ENCODE peak calls at places on chromosomes 7 and 10, in nine cellular contexts. Z is T-cell; R is cardiac muscle cell; G is HEK293T; P is HepG2; H is activated CD4-positive, alpha-beta T cell treated with anti-CD3 and anti-CD28 coated beads, Interleukin-2, amount 50 U/mL, for 1 hour; W is astrocyte; N is MCF 10A; U is activated T-helper 1 cell treated with anti-CD3 and anti-CD28 coated beads, Interleukin-2, amount 50 U/mL, for 16 hours. I is an unnamed sample.

GRCh38 chr7:116173051-116174028 is 37.0 kb upstream of the TES start:
- DNase-seq in G (peak), P (peak), H (no peak), Z (no peak), U (no peak), R (peak), W (peak), N (peak), I (peak)

GRCh38 chr7:96224682-96225081 is 97.2 kb downstream of the SLC25A13 start:
- DNase-seq in U (no peak), N (peak), P (peak), Z (no peak), G (peak), H (no peak), W (no peak), R (peak), I (no peak)

GRCh38 chr10:111295788-111296187 is 219.0 kb downstream of the ADRA2A start:
- DNase-seq in R (no peak), N (no peak), W (no peak), Z (no peak), P (no peak), H (no peak), U (no peak), G (no peak), I (no peak)

GRCh38 chr7:142860968-142861367 is 6.1 kb downstream of the EPHB6 start:
- DNase-seq in W (no peak), P (no peak), R (no peak), H (no peak), Z (no peak), U (no peak), G (no peak), N (no peak), I (no peak)

GRCh38 chr10:61639952-61640351 is 22.8 kb upstream of the CABCOCO1 start:
- DNase-seq in P (no peak), R (no peak), Z (no peak), N (no peak), G (no peak), W (no peak), H (no peak), U (no peak), I (no peak)

GRCh38 chr7:64951250-64951848 is 39.5 kb downstream of the ZNF117 start:
- DNase-seq in R (peak), W (peak), G (peak), N (peak), H (no peak), P (peak), Z (no peak), U (no peak), I (peak)

GRCh38 chr7:55177589-55178261 is 158.9 kb downstream of the EGFR start:
- DNase-seq in N (no peak), H (no peak), Z (no peak), W (peak), G (no peak), U (no peak), R (peak), P (peak), I (no peak)

GRCh38 chr10:73941300-73941699 is 30.4 kb downstream of the PLAU start:
- DNase-seq in P (no peak), Z (no peak), W (peak), U (no peak), G (no peak), N (no peak), R (no peak), H (no peak), I (no peak)

GRCh38 chr7:114648680-114649079 is 234.1 kb downstream of the FOXP2 start:
- DNase-seq in Z (no peak), U (no peak), G (no peak), H (no peak), P (no peak), R (no peak), W (no peak), N (no peak), I (no peak)

GRCh38 chr10:75074711-75075445 is 36.6 kb upstream of the SAMD8 start:
- DNase-seq in N (no peak), Z (no peak), R (no peak), G (no peak), H (no peak), P (no peak), U (no peak), W (no peak), I (no peak)

GRCh38 chr10:70779088-70779487 is 6.1 kb downstream of the TBATA start:
- DNase-seq in H (no peak), N (no peak), Z (no peak), U (no peak), W (no peak), R (peak), P (no peak), G (no peak), I (peak)

GRCh38 chr10:98328163-98328562 is 60.2 kb upstream of the LOXL4 start:
- DNase-seq in G (no peak), U (no peak), W (no peak), Z (no peak), P (no peak), H (no peak), R (no peak), N (no peak), I (no peak)

GRCh38 chr7:5598261-5598761 is 174.7 kb upstream of the TNRC18 start:
- DNase-seq in H (no peak), P (no peak), R (peak), G (no peak), Z (no peak), U (no peak), W (peak), N (peak), I (no peak)

GRCh38 chr10:44944354-44944753 is 15.2 kb upstream of the RASSF4 start:
- DNase-seq in N (no peak), U (no peak), P (no peak), G (no peak), H (no peak), R (no peak), W (no peak), Z (no peak), I (no peak)

GRCh38 chr7:111531993-111532392 is 30.3 kb downstream of the IMMP2L start:
- DNase-seq in N (peak), G (no peak), W (no peak), R (peak), U (no peak), P (no peak), H (no peak), Z (no peak), I (no peak)

GRCh38 chr7:124275411-124275810 is 242.5 kb upstream of the TMEM229A start:
- DNase-seq in G (no peak), R (no peak), P (no peak), W (no peak), N (no peak), Z (no peak), U (no peak), H (no peak), I (no peak)

GRCh38 chr7:101185258-101185839 is 5.3 kb upstream of the NAT16 start:
- DNase-seq in R (no peak), W (peak), P (peak), Z (no peak), U (no peak), G (no peak), N (no peak), H (no peak), I (no peak)

GRCh38 chr7:123860848-123861247 is 15.9 kb downstream of the HYAL4 start:
- DNase-seq in P (no peak), R (no peak), U (no peak), N (no peak), G (no peak), W (no peak), H (no peak), Z (no peak), I (no peak)

GRCh38 chr10:125343118-125343752 is 182.9 kb upstream of the CTBP2 start:
- DNase-seq in W (peak), R (peak), P (peak), Z (no peak), G (peak), N (peak), U (no peak), H (no peak), I (no peak)

GRCh38 chr7:92641921-92642511 is 51.8 kb upstream of the FAM133B start:
- DNase-seq in Z (no peak), R (peak), G (no peak), N (no peak), H (peak), U (no peak), P (no peak), W (peak), I (no peak)

GRCh38 chr10:75712241-75712880 is 280.9 kb downstream of the LRMDA start:
- DNase-seq in N (no peak), P (no peak), W (no peak), H (no peak), Z (no peak), U (no peak), G (peak), R (no peak), I (no peak)

GRCh38 chr10:969473-970150 is 18.6 kb upstream of the GTPBP4 start:
- DNase-seq in R (no peak), W (no peak), P (peak), N (no peak), H (no peak), G (peak), U (no peak), Z (no peak), I (no peak)

GRCh38 chr7:98641646-98642489 is 24.8 kb downstream of the NPTX2 start:
- DNase-seq in U (no peak), W (no peak), H (no peak), P (peak), R (peak), G (no peak), Z (no peak), N (no peak), I (no peak)

GRCh38 chr10:103759100-103759781 is 96.1 kb downstream of the SH3PXD2A start:
- DNase-seq in H (no peak), P (peak), Z (peak), U (no peak), G (no peak), W (peak), R (peak), N (peak), I (peak)

GRCh38 chr10:62584216-62584615 is 210.0 kb downstream of the ZNF365 start:
- DNase-seq in W (peak), N (no peak), P (no peak), G (no peak), Z (no peak), H (no peak), R (peak), U (no peak), I (no peak)

GRCh38 chr10:34405611-34406462 is 409.3 kb downstream of the PARD3 start:
- DNase-seq in W (peak), R (peak), Z (no peak), H (no peak), G (no peak), N (peak), P (peak), U (no peak), I (no peak)

GRCh38 chr10:120251821-120252220 is 205.2 kb upstream of the PLPP4 start:
- DNase-seq in H (no peak), N (no peak), W (no peak), P (no peak), U (no peak), G (no peak), Z (no peak), R (no peak), I (no peak)

GRCh38 chr10:84135836-84136235 is 3.5 kb upstream of the GHITM start:
- DNase-seq in R (no peak), U (no peak), H (no peak), W (no peak), P (peak), N (no peak), Z (no peak), G (no peak), I (no peak)

GRCh38 chr7:77235280-77235679 is 35.7 kb upstream of the FGL2 start:
- DNase-seq in W (peak), H (no peak), U (no peak), P (no peak), G (no peak), R (peak), N (no peak), Z (no peak), I (no peak)

GRCh38 chr7:157526604-157527003 is 189.8 kb downstream of the DNAJB6 start:
- DNase-seq in W (peak), R (no peak), Z (no peak), P (no peak), G (no peak), H (no peak), N (no peak), U (no peak), I (no peak)

GRCh38 chr7:11716185-11716584 is 115.8 kb downstream of the THSD7A start:
- DNase-seq in U (no peak), G (no peak), N (peak), R (peak), H (no peak), Z (no peak), W (peak), P (no peak), I (no peak)

GRCh38 chr10:11707936-11708335 is 34.2 kb upstream of the ECHDC3 start:
- DNase-seq in P (no peak), Z (no peak), W (no peak), U (no peak), N (no peak), R (no peak), H (no peak), G (no peak), I (no peak)

GRCh38 chr7:141975806-141976523 is 2.4 kb upstream of the TAS2R38 start:
- DNase-seq in H (peak), W (peak), G (peak), P (peak), R (peak), Z (peak), U (peak), N (peak), I (peak)

GRCh38 chr7:513521-514166 is 6.0 kb downstream of the PDGFA start:
- DNase-seq in U (no peak), P (no peak), W (peak), H (no peak), G (no peak), R (peak), N (no peak), Z (no peak), I (no peak)

I was measured in NCI-H510A treated with DMSO at 0.1 percent for 48 hours.